ENCODE peak calls at places on chromosomes 2 and 18, in four cellular contexts. J is upper lobe of left lung, K is colonic mucosa, Y is brain microvascular endothelial cell. F is an unnamed sample.

GRCh38 chr2:9152975-9153402 is 53.6 kb upstream of the ASAP2 start:
- DNase-seq in J (no peak), Y (no peak), K (no peak), F (no peak)

GRCh38 chr18:79493801-79494211 is 98.1 kb downstream of the NFATC1 start:
- DNase-seq in J (no peak), K (no peak), Y (no peak), F (no peak)

GRCh38 chr2:191218292-191218898 is 26.8 kb upstream of the MYO1B start:
- DNase-seq in K (peak; percentile 73), J (peak; percentile 49), Y (peak; percentile 85), F (no peak)

GRCh38 chr2:206962966-206963365 is 23.6 kb downstream of the CPO start:
- DNase-seq in J (no peak), K (no peak), Y (no peak), F (peak; percentile 4)

GRCh38 chr18:63970803-63971191 is 916 bp downstream of the SERPINB8 start:
- DNase-seq in Y (no peak), J (peak; percentile 65), K (peak; percentile 66), F (peak; percentile 12)

GRCh38 chr2:232240896-232241295 is 137.7 kb upstream of the ALPP start:
- DNase-seq in J (no peak), Y (no peak), K (no peak), F (no peak)

GRCh38 chr2:156019341-156019740 is 313.2 kb downstream of the NR4A2 start:
- DNase-seq in K (no peak), Y (no peak), J (no peak), F (no peak)

GRCh38 chr2:74917702-74918619 is 40.5 kb upstream of the POLE4 start:
- DNase-seq in J (peak; percentile 65), Y (peak; percentile 55), K (no peak), F (no peak)

GRCh38 chr2:234556848-234557573 is 60.1 kb upstream of the ARL4C start:
- DNase-seq in J (no peak), Y (peak; percentile 32), K (no peak), F (no peak)

GRCh38 chr2:165863816-165864221 is 69.8 kb upstream of the GALNT3 start:
- DNase-seq in K (no peak), Y (no peak), J (no peak), F (no peak)

GRCh38 chr2:213848631-213849030 is 562.2 kb upstream of the VWC2L start:
- DNase-seq in J (no peak), K (no peak), Y (no peak), F (no peak)

GRCh38 chr2:12811916-12812315 is 95.2 kb downstream of the TRIB2 start:
- DNase-seq in J (no peak), K (no peak), Y (no peak), F (no peak)

GRCh38 chr2:60352491-60353405 is 200.7 kb downstream of the BCL11A start:
- DNase-seq in Y (no peak), K (no peak), J (no peak), F (no peak)

GRCh38 chr2:50097118-50097517 is 934.8 kb downstream of the NRXN1 start:
- DNase-seq in Y (no peak), J (no peak), K (no peak), F (no peak)

GRCh38 chr2:66446178-66446860 is 11.4 kb downstream of the MEIS1 start:
- DNase-seq in K (no peak), Y (no peak), J (no peak), F (peak; percentile 48)

GRCh38 chr2:127820080-127820668 is 9.2 kb upstream of the WDR33 start:
- DNase-seq in K (no peak), Y (peak; percentile 24), J (no peak), F (no peak)

GRCh38 chr2:158797963-158798700 is 3.0 kb downstream of the DAPL1 start:
- DNase-seq in Y (no peak), J (no peak), K (no peak), F (no peak)

GRCh38 chr2:40421643-40422297 is 30.1 kb downstream of the SLC8A1 start:
- DNase-seq in K (no peak), J (no peak), Y (no peak), F (no peak)

GRCh38 chr2:13005761-13006336 is 289.1 kb downstream of the TRIB2 start:
- DNase-seq in K (no peak), Y (peak; percentile 53), J (no peak), F (no peak)

GRCh38 chr18:45282101-45282812 is 333.0 kb upstream of the SLC14A2 start:
- DNase-seq in K (no peak), J (no peak), Y (no peak), F (no peak)

GRCh38 chr18:9808530-9809241 is 77.1 kb upstream of the TXNDC2 start:
- DNase-seq in J (no peak), K (no peak), Y (no peak), F (no peak)

GRCh38 chr18:57029761-57030160 is 117.1 kb upstream of the BOD1L2 start:
- DNase-seq in J (no peak), Y (no peak), K (no peak), F (no peak)

GRCh38 chr2:223762853-223763252 is 74.5 kb downstream of the AP1S3 start:
- DNase-seq in K (no peak), J (no peak), Y (peak; percentile 12), F (no peak)

GRCh38 chr2:12941203-12941602 is 224.5 kb downstream of the TRIB2 start:
- DNase-seq in J (no peak), Y (no peak), K (no peak), F (no peak)

GRCh38 chr2:16155351-16156145 is 215.2 kb downstream of the MYCN start:
- DNase-seq in J (no peak), K (no peak), Y (no peak), F (no peak)

GRCh38 chr2:145752091-145752806 is 1232.3 kb upstream of the ZEB2 start:
- DNase-seq in Y (peak; percentile 70), K (no peak), J (peak; percentile 73), F (no peak)

GRCh38 chr2:159963700-159964099 is 98.7 kb downstream of the PLA2R1 start:
- DNase-seq in Y (no peak), J (no peak), K (no peak), F (no peak)

GRCh38 chr2:209368924-209369323 is 54.9 kb upstream of the MAP2 start:
- DNase-seq in K (peak; percentile 53), Y (peak; percentile 88), J (peak; percentile 83), F (no peak)

GRCh38 chr18:59470627-59471121 is 111.6 kb upstream of the LMAN1 start:
- DNase-seq in J (no peak), Y (no peak), K (no peak), F (no peak)

GRCh38 chr2:85539361-85540130 is 578 bp downstream of the MAT2A start:
- DNase-seq in Y (peak; percentile 37), J (peak; percentile 70), K (peak; percentile 80), F (peak; percentile 36)

GRCh38 chr2:216636570-216637450 is 3.6 kb downstream of the IGFBP2 start:
- DNase-seq in J (peak; percentile 42), K (peak; percentile 88), Y (peak; percentile 63), F (no peak)

GRCh38 chr2:64283015-64283570 is 138.9 kb upstream of the PELI1 start:
- DNase-seq in J (no peak), K (no peak), Y (no peak), F (no peak)

GRCh38 chr2:5125017-5125730 is 567.0 kb upstream of the SOX11 start:
- DNase-seq in Y (no peak), J (no peak), K (no peak), F (no peak)

GRCh38 chr18:31258789-31259188 is 59.2 kb upstream of the DSG1 start:
- DNase-seq in K (no peak), J (no peak), Y (no peak), F (no peak)

GRCh38 chr2:155895016-155895415 is 437.5 kb downstream of the NR4A2 start:
- DNase-seq in K (no peak), Y (no peak), J (no peak), F (no peak)

GRCh38 chr2:20449501-20450200 is 2.8 kb downstream of the RHOB start:
- DNase-seq in Y (no peak), J (peak; percentile 20), K (no peak), F (no peak)

GRCh38 chr18:12442946-12443345 is 35.2 kb downstream of the PRELID3A start:
- DNase-seq in Y (no peak), J (no peak), K (no peak), F (no peak)

DNA sequence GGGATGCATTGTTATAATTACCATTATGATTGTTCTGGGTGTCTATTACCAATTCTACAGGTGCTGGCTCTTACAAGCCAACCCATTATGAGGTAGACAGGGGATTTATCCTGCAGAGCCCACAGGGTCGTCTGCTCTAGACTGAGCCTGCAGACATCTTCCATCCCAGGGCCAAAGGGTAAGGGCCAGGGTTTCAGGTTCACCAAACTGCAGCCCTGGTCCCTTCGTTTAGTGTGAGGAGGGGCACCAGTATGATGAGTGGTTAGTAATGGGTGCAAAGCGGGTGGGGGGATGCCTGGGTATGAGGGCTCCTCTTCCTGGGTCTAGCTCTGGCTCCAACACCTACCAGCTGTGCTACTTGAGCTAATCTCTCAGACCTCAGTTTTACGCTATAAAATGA is 1.2 kb upstream of the ARID5A start:
- DNase-seq in J (no peak), Y (no peak), K (no peak), F (no peak)
- H3K27ac ChIP-seq in J (no peak overlapping the region), Y (no peak overlapping the region), K (no peak overlapping the region), F (no peak overlapping the region)

DNA sequence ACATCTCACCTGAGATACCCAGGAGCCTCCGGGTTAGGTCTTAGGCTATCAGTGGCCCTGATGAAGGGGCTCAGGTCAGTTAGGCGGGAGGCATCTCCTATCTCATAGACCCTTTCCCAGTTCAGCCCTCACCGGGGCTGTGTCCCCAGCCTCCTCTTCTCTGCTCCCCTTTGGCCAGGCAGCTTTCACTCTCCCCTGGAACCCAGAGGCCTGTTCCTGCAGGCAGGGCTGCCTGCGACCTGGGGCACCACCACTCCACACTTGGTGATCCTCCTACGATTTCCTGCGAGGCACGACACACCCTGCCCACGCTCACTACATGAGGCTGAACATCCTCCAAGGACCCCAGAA is 51.2 kb downstream of the SFXN5 start:
- DNase-seq in K (no peak), Y (no peak), J (no peak), F (no peak)
- H3K27ac ChIP-seq in K (no peak overlapping the region), Y (peak overlapping the region; percentile 40), J (no peak overlapping the region), F (no peak overlapping the region)

GRCh38 chr2:119218478-119219064 is 5.1 kb upstream of the STEAP3 start:
- DNase-seq in Y (peak; percentile 53), K (no peak), J (no peak), F (no peak)
- H3K27ac ChIP-seq in Y (no peak overlapping the region), K (no peak overlapping the region), J (no peak overlapping the region), F (no peak overlapping the region)

GRCh38 chr2:226790436-226790835 is 9.2 kb downstream of the IRS1 start:
- DNase-seq in K (peak; percentile 31), Y (no peak), J (no peak), F (no peak)

GRCh38 chr2:226791487-226792081 is 8.0 kb downstream of the IRS1 start:
- DNase-seq in Y (peak; percentile 73), K (peak; percentile 92), J (peak; percentile 91), F (peak; percentile 86)

GRCh38 chr2:226788881-226789485 is 10.6 kb downstream of the IRS1 start:
- DNase-seq in K (no peak), Y (no peak), J (no peak), F (no peak)

GRCh38 chr2:226791056-226791486 is 8.5 kb downstream of the IRS1 start:
- DNase-seq in Y (peak; percentile 59), J (no peak), K (peak; percentile 59), F (peak; percentile 88)

DNA sequence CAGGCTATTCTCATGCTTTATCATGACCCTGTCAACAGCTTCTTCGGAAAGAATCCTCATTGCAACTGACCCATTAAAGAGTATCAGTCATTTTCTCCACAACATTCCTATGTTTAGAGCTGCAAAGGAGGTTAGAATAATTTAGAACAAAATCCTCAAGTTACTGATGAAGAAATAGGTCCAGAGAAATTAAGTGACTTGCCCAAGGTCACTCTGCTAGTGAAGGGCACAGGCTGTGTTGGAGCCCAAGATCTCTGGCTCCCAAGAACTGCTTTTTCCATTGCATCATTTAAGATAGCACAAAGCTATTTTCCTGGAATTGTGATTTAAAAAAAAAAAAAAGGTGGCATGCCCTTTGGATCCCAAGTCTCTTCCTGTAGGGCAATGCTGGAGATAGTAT is 9.6 kb downstream of the IRS1 start:
- DNase-seq in Y (no peak), J (no peak), K (no peak), F (no peak)
- H3K27ac ChIP-seq in Y (no peak overlapping the region), J (no peak overlapping the region), K (no peak overlapping the region), F (no peak overlapping the region)